ENCODE peak calls at places on chromosomes 13 and 19, in four cellular contexts. S, M, D and F are unnamed samples.

GRCh38 chr19:5445667-5446066 is 9.6 kb upstream of the ZNRF4 start:
- DNase-seq in D (no peak), S (peak; percentile 25), M (no peak), F (no peak)

GRCh38 chr13:78596701-78597550 is 6.4 kb downstream of the POU4F1 start:
- DNase-seq in S (no peak), D (no peak), M (no peak), F (peak; percentile 61)

GRCh38 chr19:57651654-57651996 is 17.1 kb upstream of the ZSCAN4 start:
- DNase-seq in M (no peak), D (no peak), S (no peak), F (no peak)

GRCh38 chr13:33326246-33326645 is 40.7 kb upstream of the STARD13 start:
- DNase-seq in D (no peak), M (no peak), S (no peak), F (no peak)

GRCh38 chr19:45354443-45354842 is 13.9 kb downstream of the KLC3 start:
- DNase-seq in S (no peak), D (no peak), M (no peak), F (no peak)

GRCh38 chr13:40271931-40272775 is 394.3 kb downstream of the FOXO1 start:
- DNase-seq in D (no peak), S (no peak), M (no peak), F (no peak)

GRCh38 chr13:98651716-98652115 is 74.8 kb upstream of the STK24 start:
- DNase-seq in D (no peak), S (no peak), M (no peak), F (no peak)

GRCh38 chr13:110216403-110217041 is 90.4 kb downstream of the COL4A1 start:
- DNase-seq in M (no peak), D (no peak), S (no peak), F (no peak)

GRCh38 chr13:98371624-98372023 is 194.6 kb upstream of the RNF113B start:
- DNase-seq in M (no peak), S (no peak), D (no peak), F (no peak)

GRCh38 chr13:106036870-106037269 is 498.6 kb downstream of the EFNB2 start:
- DNase-seq in S (no peak), M (no peak), D (no peak), F (peak; percentile 24)

GRCh38 chr19:10514211-10515145 is 2.8 kb downstream of the S1PR5 start:
- DNase-seq in M (no peak), S (no peak), D (no peak), F (peak; percentile 79)

GRCh38 chr13:97067342-97067895 is 73.1 kb upstream of the OXGR1 start:
- DNase-seq in S (no peak), M (no peak), D (no peak), F (no peak)

GRCh38 chr19:22026687-22027086 is 15.9 kb upstream of the ZNF208 start:
- DNase-seq in D (no peak), M (no peak), S (no peak), F (no peak)

GRCh38 chr19:48815870-48816501 is 5.2 kb upstream of the BCAT2 start:
- DNase-seq in M (peak; percentile 86), D (no peak), S (no peak), F (no peak)

GRCh38 chr19:50909240-50910070 is 1.7 kb downstream of the KLK4 start:
- DNase-seq in S (peak; percentile 99), M (peak; percentile 13), D (no peak), F (peak; percentile 100)

GRCh38 chr13:76820759-76821158 is 65.4 kb downstream of the KCTD12 start:
- DNase-seq in M (no peak), S (no peak), D (no peak), F (no peak)

GRCh38 chr19:38441660-38442348 is 8.3 kb downstream of the RYR1 start:
- DNase-seq in D (no peak), S (peak; percentile 57), M (peak; percentile 16), F (peak; percentile 51)

GRCh38 chr13:72384879-72385278 is 342.6 kb downstream of the MZT1 start:
- DNase-seq in D (no peak), M (peak; percentile 44), S (no peak), F (no peak)

GRCh38 chr13:36531746-36532486 is 99.6 kb downstream of the CCNA1 start:
- DNase-seq in M (no peak), D (no peak), S (no peak), F (no peak)

GRCh38 chr13:41383400-41383799 is 72.3 kb downstream of the NAA16 start:
- DNase-seq in S (no peak), D (no peak), M (no peak), F (no peak)

GRCh38 chr13:41388143-41388881 is 69.0 kb upstream of the RGCC start:
- DNase-seq in D (no peak), M (no peak), S (no peak), F (no peak)

GRCh38 chr13:41389580-41389979 is 67.8 kb upstream of the RGCC start:
- DNase-seq in M (no peak), S (no peak), D (no peak), F (no peak)

GRCh38 chr13:41386206-41386605 is 71.1 kb upstream of the RGCC start:
- DNase-seq in S (no peak), M (no peak), D (no peak), F (no peak)

GRCh38 chr13:41384749-41385503 is 72.4 kb upstream of the RGCC start:
- DNase-seq in M (no peak), S (no peak), D (no peak), F (no peak)
- TF ChIP-seq NR2C2 in M (no peak), S (no peak), D (no peak), F (no peak)

DNA sequence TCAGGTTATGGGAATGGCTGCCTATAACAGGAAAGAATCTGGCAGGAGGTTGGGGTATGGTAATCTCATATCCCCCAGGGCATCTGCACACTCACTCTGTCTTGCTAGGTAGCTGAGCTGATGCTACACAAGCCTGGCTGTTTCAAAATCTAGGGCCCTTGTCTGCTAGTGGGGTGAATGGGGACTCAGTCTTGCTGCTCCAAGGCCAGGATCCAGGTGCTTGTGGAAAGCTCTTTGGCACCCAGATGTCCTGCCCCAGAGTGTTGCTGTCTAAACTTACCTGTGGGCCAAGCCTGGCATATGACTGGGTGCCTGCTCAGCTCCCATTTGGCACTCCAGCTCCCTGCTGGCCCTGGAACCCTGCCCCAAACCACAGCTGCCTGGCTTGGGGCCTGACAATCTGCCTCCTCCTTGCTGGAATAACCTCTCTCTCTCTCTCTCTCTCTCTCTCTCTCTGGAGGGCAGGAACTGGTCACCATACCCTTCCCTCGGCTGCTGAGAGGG is 158.1 kb upstream of the TSC22D1 start:
- DNase-seq in S (no peak), D (no peak), M (no peak), F (no peak)
- TF ChIP-seq CREM in S (no peak), D (no peak), M (no peak), F (no peak)

GRCh38 chr13:108859202-108860012 is 230.0 kb downstream of the MYO16 start:
- DNase-seq in D (no peak), M (no peak), S (no peak), F (no peak)
- TF ChIP-seq ESRRA in D (no peak), M (no peak), S (no peak), F (no peak)

DNA sequence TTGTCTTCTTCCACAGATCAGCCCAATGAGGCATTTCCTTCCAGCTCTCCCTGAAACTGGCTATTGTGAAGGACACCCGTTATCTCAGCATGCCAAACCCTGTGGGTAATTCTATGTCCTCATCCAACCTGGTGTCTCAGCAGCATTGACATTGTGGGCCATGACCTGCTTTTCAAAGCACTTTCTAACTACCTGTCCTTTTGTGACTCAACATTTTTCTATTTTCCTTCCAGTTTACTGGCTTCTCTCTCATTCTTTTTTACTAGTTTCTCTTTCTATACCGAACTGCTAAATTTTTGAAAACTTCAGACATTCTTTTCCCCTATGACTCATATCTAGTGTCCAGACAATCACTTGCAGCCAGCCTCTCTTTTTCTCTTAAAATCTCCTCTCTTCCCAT is 136.4 kb upstream of the HTR2A start:
- DNase-seq in S (no peak), M (no peak), D (no peak), F (no peak)
- TF ChIP-seq NR2C2 in S (no peak), M (no peak), D (no peak), F (no peak)

GRCh38 chr13:113146750-113147149 is 11.7 kb upstream of the PROZ start:
- DNase-seq in D (no peak), M (no peak), S (no peak), F (no peak)

GRCh38 chr13:113145496-113145895 is 13.0 kb upstream of the PROZ start:
- DNase-seq in M (no peak), D (no peak), S (no peak), F (no peak)

GRCh38 chr13:113148407-113148806 is 10.0 kb upstream of the PROZ start:
- DNase-seq in S (no peak), M (no peak), D (no peak), F (no peak)

GRCh38 chr13:113145911-113146598 is 12.4 kb upstream of the PROZ start:
- DNase-seq in D (no peak), S (no peak), M (no peak), F (no peak)

DNA sequence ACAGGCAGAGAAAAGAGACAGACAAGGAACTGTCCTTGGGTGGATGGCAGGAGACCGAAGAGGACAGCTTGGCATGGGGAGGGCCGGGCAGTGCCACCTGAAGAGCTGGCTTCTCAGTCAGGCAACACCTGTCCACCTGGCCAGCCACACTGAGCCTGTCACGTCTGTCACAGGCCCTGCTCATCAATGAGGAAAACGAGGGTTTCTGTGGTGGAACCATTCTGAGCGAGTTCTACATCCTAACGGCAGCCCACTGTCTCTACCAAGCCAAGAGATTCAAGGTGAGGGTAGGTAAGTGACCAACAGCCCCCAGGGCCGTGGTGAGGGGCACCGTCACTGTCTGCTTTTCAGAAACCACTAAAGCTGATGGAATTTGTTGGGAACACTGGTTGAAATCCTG is 11.2 kb upstream of the PROZ start:
- DNase-seq in S (no peak), D (no peak), M (no peak), F (no peak)
- TF ChIP-seq CREM in S (no peak), D (no peak), M (no peak), F (no peak)

GRCh38 chr13:46803586-46803985 is 6.6 kb upstream of the ESD start:
- DNase-seq in D (no peak), M (no peak), S (no peak), F (no peak)
- TF ChIP-seq ESRRA in D (no peak), M (no peak), S (no peak), F (no peak)